ENCODE peak calls at places on chromosomes 13 and 19, in four cellular contexts. One of them, this sample, is unnamed.

GRCh38 chr13:106291006-106291405 is 244.5 kb downstream of the EFNB2 start:
- DNase-seq in breast epithelium: no peak
- DNase-seq in suprapubic skin: no peak
- DNase-seq in HCT116: no peak
- DNase-seq in this sample: no peak

GRCh38 chr13:91398413-91399188 is at the start of gene GPC5:
- DNase-seq in breast epithelium: peak; percentile 53
- DNase-seq in suprapubic skin: peak; percentile 68
- DNase-seq in HCT116: peak; percentile 10
- DNase-seq in this sample: peak; percentile 24

GRCh38 chr13:38849316-38849715 is 141.3 kb downstream of the STOML3 start:
- DNase-seq in breast epithelium: no peak
- DNase-seq in suprapubic skin: no peak
- DNase-seq in HCT116: no peak
- DNase-seq in this sample: no peak

GRCh38 chr13:80527400-80527799 is 186.5 kb upstream of the SPRY2 start:
- DNase-seq in breast epithelium: no peak
- DNase-seq in suprapubic skin: no peak
- DNase-seq in HCT116: no peak
- DNase-seq in this sample: no peak

GRCh38 chr19:2867025-2867991 is at the start of gene ZNF556:
- DNase-seq in breast epithelium: no peak
- DNase-seq in suprapubic skin: no peak
- DNase-seq in HCT116: peak; percentile 16
- DNase-seq in this sample: no peak

GRCh38 chr13:50626031-50626643 is 217.4 kb downstream of the DLEU7 start:
- DNase-seq in breast epithelium: no peak
- DNase-seq in suprapubic skin: no peak
- DNase-seq in HCT116: no peak
- DNase-seq in this sample: peak; percentile 56

GRCh38 chr19:35090160-35090794 is 25.3 kb upstream of the FXYD3 start:
- DNase-seq in breast epithelium: no peak
- DNase-seq in suprapubic skin: peak; percentile 77
- DNase-seq in HCT116: peak; percentile 48
- DNase-seq in this sample: peak; percentile 35

GRCh38 chr19:31328238-31328637 is 21.0 kb downstream of the TSHZ3 start:
- DNase-seq in breast epithelium: no peak
- DNase-seq in suprapubic skin: no peak
- DNase-seq in HCT116: no peak
- DNase-seq in this sample: no peak

GRCh38 chr13:51564671-51565070 is 19.6 kb upstream of the WDFY2 start:
- DNase-seq in breast epithelium: no peak
- DNase-seq in suprapubic skin: no peak
- DNase-seq in HCT116: no peak
- DNase-seq in this sample: no peak

GRCh38 chr13:20174656-20175405 is 14.0 kb upstream of the GJA3 start:
- DNase-seq in breast epithelium: peak; percentile 64
- DNase-seq in suprapubic skin: peak; percentile 93
- DNase-seq in HCT116: peak; percentile 90
- DNase-seq in this sample: peak; percentile 82

GRCh38 chr19:9850235-9850959 is 15.3 kb downstream of the PIN1 start:
- DNase-seq in breast epithelium: no peak
- DNase-seq in suprapubic skin: no peak
- DNase-seq in HCT116: no peak
- DNase-seq in this sample: no peak

GRCh38 chr19:53553865-53554791 is 16.2 kb downstream of the ZNF331 start:
- DNase-seq in breast epithelium: peak; percentile 77
- DNase-seq in suprapubic skin: peak; percentile 94
- DNase-seq in HCT116: no peak
- DNase-seq in this sample: peak; percentile 82

GRCh38 chr13:49908637-49909036 is 27.5 kb downstream of the SPRYD7 start:
- DNase-seq in breast epithelium: no peak
- DNase-seq in suprapubic skin: no peak
- DNase-seq in HCT116: peak; percentile 2
- DNase-seq in this sample: no peak

GRCh38 chr13:42968906-42969305 is 23.1 kb downstream of the EPSTI1 start:
- DNase-seq in breast epithelium: peak; percentile 69
- DNase-seq in suprapubic skin: no peak
- DNase-seq in HCT116: no peak
- DNase-seq in this sample: no peak

GRCh38 chr13:112643759-112644459 is 45.9 kb upstream of the ATP11A start:
- DNase-seq in breast epithelium: peak; percentile 31
- DNase-seq in suprapubic skin: no peak
- DNase-seq in HCT116: no peak
- DNase-seq in this sample: no peak

GRCh38 chr13:29508874-29509249 is 86.6 kb downstream of the SLC7A1 start:
- DNase-seq in breast epithelium: no peak
- DNase-seq in suprapubic skin: no peak
- DNase-seq in HCT116: no peak
- DNase-seq in this sample: no peak

GRCh38 chr13:113754691-113755090 is 4.3 kb upstream of the TMEM255B start:
- DNase-seq in breast epithelium: no peak
- DNase-seq in suprapubic skin: no peak
- DNase-seq in HCT116: no peak
- DNase-seq in this sample: no peak

GRCh38 chr19:1270168-1270853 is 1.2 kb downstream of the CIRBP start:
- DNase-seq in breast epithelium: no peak
- DNase-seq in suprapubic skin: no peak
- DNase-seq in HCT116: no peak
- DNase-seq in this sample: peak; percentile 37

GRCh38 chr19:8262431-8262830 is 45.7 kb downstream of the CD320 start:
- DNase-seq in breast epithelium: peak; percentile 15
- DNase-seq in suprapubic skin: peak; percentile 50
- DNase-seq in HCT116: no peak
- DNase-seq in this sample: no peak

GRCh38 chr13:27470042-27470830 is 19.9 kb upstream of the MTIF3 start:
- DNase-seq in breast epithelium: no peak
- DNase-seq in suprapubic skin: no peak
- DNase-seq in HCT116: no peak
- DNase-seq in this sample: no peak

GRCh38 chr19:54444737-54445136 is 4.3 kb upstream of the LENG8 start:
- DNase-seq in breast epithelium: no peak
- DNase-seq in suprapubic skin: no peak
- DNase-seq in HCT116: no peak
- DNase-seq in this sample: no peak

DNA sequence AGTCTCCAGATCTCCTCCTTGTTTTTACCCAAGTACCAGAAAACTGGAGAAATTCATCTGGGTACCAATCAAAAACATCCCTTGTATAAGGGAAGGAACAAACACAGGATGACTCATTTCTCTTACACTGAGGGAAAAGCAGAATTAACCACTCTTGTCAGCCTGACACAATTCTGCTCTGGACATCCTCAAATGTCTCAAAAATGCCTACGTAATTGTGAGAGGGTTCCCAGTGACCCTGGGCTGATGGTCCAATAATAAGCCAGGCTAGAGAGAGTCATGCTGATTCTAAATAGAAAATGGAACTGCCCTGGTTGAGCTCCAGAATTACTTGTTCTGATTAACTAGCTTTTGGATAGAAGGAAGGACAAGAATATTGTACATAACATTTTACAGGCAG is 14.5 kb downstream of the ZNF708 start:
- DNase-seq in breast epithelium: no peak
- DNase-seq in suprapubic skin: no peak
- DNase-seq in HCT116: no peak
- DNase-seq in this sample: no peak
- TF ChIP-seq POLR2AphosphoS5 in breast epithelium: no peak
- TF ChIP-seq POLR2AphosphoS5 in suprapubic skin: no peak
- TF ChIP-seq POLR2AphosphoS5 in HCT116: no peak
- TF ChIP-seq POLR2AphosphoS5 in this sample: no peak

DNA sequence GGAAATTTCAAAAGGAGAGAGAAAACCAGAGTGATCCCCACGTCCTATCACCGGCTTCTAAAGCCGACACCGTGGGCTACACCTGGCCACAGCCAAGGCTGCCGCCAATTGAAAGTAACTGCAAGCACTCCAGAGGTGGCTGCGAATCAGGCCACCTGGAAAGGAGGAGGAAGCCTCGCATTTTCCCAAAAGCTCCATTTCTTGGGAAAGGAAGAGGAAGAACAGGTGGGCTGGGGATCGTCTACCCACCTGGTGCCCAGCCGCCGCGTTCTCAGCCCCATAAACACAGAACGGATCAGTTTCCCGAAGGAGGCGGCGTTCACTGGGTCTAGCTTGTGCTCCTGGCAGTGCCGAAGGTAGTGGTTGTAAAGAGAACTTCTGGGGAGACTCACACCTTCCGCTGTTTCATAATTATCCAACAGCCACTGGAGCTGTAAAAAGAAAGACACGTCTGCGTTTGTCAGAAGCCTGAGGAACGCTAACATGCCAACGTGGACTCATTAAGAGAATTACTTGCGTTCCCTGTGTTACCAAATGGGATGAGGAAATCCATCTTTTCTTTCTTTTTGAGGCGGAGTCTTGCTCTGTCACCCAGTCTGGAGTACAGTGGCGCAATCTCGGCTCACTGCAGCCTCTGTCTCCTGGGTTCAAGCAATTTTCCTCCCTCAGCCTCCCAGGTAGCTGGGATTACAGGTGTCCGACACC is 38.1 kb upstream of the RANBP3 start:
- DNase-seq in breast epithelium: no peak
- DNase-seq in suprapubic skin: no peak
- DNase-seq in HCT116: no peak
- DNase-seq in this sample: no peak
- H3K27ac ChIP-seq in breast epithelium: no peak overlapping the region
- H3K27ac ChIP-seq in suprapubic skin: no peak overlapping the region
- H3K27ac ChIP-seq in HCT116: no peak overlapping the region
- H3K27ac ChIP-seq in this sample: no peak overlapping the region

DNA sequence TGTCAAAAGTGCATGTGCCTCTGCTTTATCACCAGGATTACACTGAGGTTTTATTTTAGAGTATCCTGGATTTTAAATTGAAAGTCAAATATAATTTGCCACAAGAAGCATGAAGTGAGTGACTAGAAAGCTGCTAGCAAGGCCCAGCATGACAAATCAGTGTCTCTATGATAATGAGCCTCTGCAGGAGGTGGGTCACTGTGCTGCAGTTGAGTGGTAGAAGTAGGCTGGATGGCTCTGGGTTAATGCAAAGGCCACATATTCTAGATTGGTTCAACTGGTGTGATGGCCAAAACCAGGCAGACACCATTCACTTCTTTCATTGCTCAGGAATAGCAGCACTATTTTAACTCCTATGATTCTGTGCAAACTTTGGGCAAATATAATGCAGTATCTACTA is 491.5 kb downstream of the OLFM4 start:
- DNase-seq in breast epithelium: no peak
- DNase-seq in suprapubic skin: no peak
- DNase-seq in HCT116: no peak
- DNase-seq in this sample: no peak
- TF ChIP-seq POLR2AphosphoS5 in breast epithelium: no peak
- TF ChIP-seq POLR2AphosphoS5 in suprapubic skin: no peak
- TF ChIP-seq POLR2AphosphoS5 in HCT116: no peak
- TF ChIP-seq POLR2AphosphoS5 in this sample: no peak

DNA sequence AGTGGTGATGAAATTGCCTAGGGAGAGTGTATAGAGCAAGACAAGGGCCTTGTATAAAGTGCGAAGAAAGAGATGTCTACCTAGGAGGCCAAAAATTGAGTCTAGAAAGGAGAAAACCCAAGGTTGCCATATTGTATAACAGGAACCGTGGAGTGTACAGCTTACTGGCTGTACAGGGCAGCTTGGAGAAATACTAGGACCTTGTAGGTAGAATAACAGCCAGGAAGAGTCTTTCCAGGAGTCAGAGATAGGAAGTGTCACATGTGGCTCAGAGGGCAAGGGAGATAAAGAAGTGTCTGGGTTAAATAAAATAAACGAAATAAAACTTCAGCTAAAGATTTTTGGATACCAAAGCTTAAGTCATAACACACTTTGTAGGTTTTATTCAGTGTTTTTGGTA is 12.4 kb downstream of the CDK8 start:
- DNase-seq in breast epithelium: no peak
- DNase-seq in suprapubic skin: no peak
- DNase-seq in HCT116: no peak
- DNase-seq in this sample: no peak
- H3K27ac ChIP-seq in breast epithelium: no peak overlapping the region
- H3K27ac ChIP-seq in suprapubic skin: no peak overlapping the region
- H3K27ac ChIP-seq in HCT116: no peak overlapping the region
- H3K27ac ChIP-seq in this sample: no peak overlapping the region

GRCh38 chr19:36152061-36152885 is at the start of gene COX7A1:
- DNase-seq in breast epithelium: no peak
- DNase-seq in suprapubic skin: peak; percentile 84
- DNase-seq in HCT116: no peak
- DNase-seq in this sample: no peak
- TF ChIP-seq POLR2AphosphoS5 in breast epithelium: peak; percentile 68
- TF ChIP-seq POLR2AphosphoS5 in suprapubic skin: no peak
- TF ChIP-seq POLR2AphosphoS5 in HCT116: peak; percentile 1
- TF ChIP-seq POLR2AphosphoS5 in this sample: no peak